ENCODE peak calls at places on chromosome 5, in seven cellular contexts. E is globus pallidus, H is pons, U is RWPE1, L is RCC 7860, B is lower lobe of right lung, P is amniotic stem cell. R is an unnamed sample.

GRCh38 chr5:26009742-26010141 is 1028.6 kb downstream of the CDH9 start:
- DNase-seq in B (no peak), P (no peak), H (peak), E (peak), L (no peak), U (no peak), R (no peak)

GRCh38 chr5:119402555-119402954 is 46.7 kb downstream of the TNFAIP8 start:
- DNase-seq in U (no peak), P (no peak), B (no peak), E (no peak), L (no peak), H (no peak), R (no peak)

GRCh38 chr5:160467555-160468418 is 46.1 kb downstream of the PTTG1 start:
- DNase-seq in U (no peak), L (peak), H (peak), P (peak), E (peak), B (peak), R (no peak)

GRCh38 chr5:169131944-169132343 is 169.0 kb downstream of the SLIT3 start:
- DNase-seq in P (no peak), B (no peak), U (no peak), L (no peak), E (no peak), H (no peak), R (no peak)

GRCh38 chr5:124240732-124241131 is 505.7 kb downstream of the ZNF608 start:
- DNase-seq in B (no peak), U (no peak), H (no peak), P (no peak), E (no peak), L (no peak), R (no peak)

GRCh38 chr5:93302711-93303110 is 278.3 kb downstream of the NR2F1-AS1 start:
- DNase-seq in H (no peak), L (no peak), U (no peak), E (no peak), P (no peak), B (no peak), R (no peak)

GRCh38 chr5:153573326-153574033 is 83.0 kb downstream of the GRIA1 start:
- DNase-seq in H (no peak), L (no peak), U (no peak), P (no peak), B (peak), E (no peak), R (no peak)

GRCh38 chr5:67166460-67166871 is 30.1 kb downstream of the CD180 start:
- DNase-seq in L (no peak), P (no peak), B (peak), H (peak), U (no peak), E (no peak), R (no peak)

GRCh38 chr5:90939208-90939607 is 380.6 kb downstream of the ADGRV1 start:
- DNase-seq in P (no peak), H (no peak), L (no peak), U (no peak), E (no peak), B (no peak), R (no peak)

GRCh38 chr5:43482490-43483064 is 1.1 kb downstream of the TMEM267 start:
- DNase-seq in H (peak), B (no peak), L (no peak), E (no peak), P (no peak), U (peak), R (no peak)

GRCh38 chr5:154315756-154316155 is 125.2 kb downstream of the GALNT10 start:
- DNase-seq in B (no peak), H (no peak), P (no peak), L (no peak), E (no peak), U (no peak), R (no peak)

GRCh38 chr5:140345919-140346347 is 470 bp downstream of the HBEGF start:
- DNase-seq in E (peak), U (peak), L (peak), B (peak), H (peak), P (peak), R (no peak)

GRCh38 chr5:55913396-55914140 is 62.4 kb downstream of the IL31RA start:
- DNase-seq in B (no peak), U (no peak), H (no peak), E (no peak), L (peak), P (no peak), R (no peak)